ENCODE peak calls at places on chromosome 22, in eight cellular contexts. U is pancreas, A is HCT116, Y is thoracic aorta, L is spleen, B is left lung, W is A549, G is colonic mucosa. C is an unnamed sample. For H3K4me1, the result is how much of the 10 kb centered on the place peaks cover.

GRCh38 chr22:38864361-38865191 is 7.4 kb downstream of the CBX6 start:
- DNase-seq in U (peak), A (no peak), Y (no peak), L (peak), B (no peak), W (no peak), G (no peak), C (no peak)

GRCh38 chr22:29886601-29887000 is 3.6 kb downstream of the MTMR3 start:
- DNase-seq in U (no peak), A (no peak), Y (no peak), L (no peak), B (no peak), W (no peak), G (no peak), C (no peak)

GRCh38 chr22:46545041-46545796 is 7.8 kb upstream of the CELSR1 start:
- DNase-seq in U (no peak), A (no peak), Y (no peak), L (peak), B (no peak), W (no peak), G (no peak), C (peak)

GRCh38 chr22:20973634-20974286 is 6.7 kb downstream of the AIFM3 start:
- DNase-seq in U (no peak), A (no peak), Y (no peak), L (no peak), B (no peak), W (no peak), G (no peak), C (no peak)

GRCh38 chr22:24796056-24796455 is 10.0 kb upstream of the SGSM1 start:
- DNase-seq in U (no peak), A (no peak), Y (no peak), L (no peak), B (no peak), W (no peak), G (no peak), C (no peak)

GRCh38 chr22:44449061-44449682 is 48.9 kb downstream of the RTL6 start:
- DNase-seq in U (no peak), A (no peak), Y (no peak), L (peak), B (no peak), W (peak), G (no peak), C (no peak)

GRCh38 chr22:24303007-24303406 is 32.4 kb downstream of the SPECC1L start:
- DNase-seq in U (no peak), A (no peak), Y (no peak), L (no peak), B (no peak), W (no peak), G (no peak), C (peak)

GRCh38 chr22:19757140-19757984 is 3.2 kb upstream of the TBX1 start:
- DNase-seq in U (no peak), A (no peak), Y (no peak), L (no peak), B (no peak), W (no peak), G (no peak), C (no peak)

GRCh38 chr22:32413715-32414114 is 1.7 kb upstream of the RTCB start:
- DNase-seq in U (no peak), A (peak), Y (no peak), L (no peak), B (no peak), W (peak), G (no peak), C (no peak)

GRCh38 chr22:45960477-45961386 is 16.2 kb downstream of the WNT7B start:
- DNase-seq in U (no peak), A (no peak), Y (no peak), L (no peak), B (no peak), W (no peak), G (no peak), C (no peak)

GRCh38 chr22:46349681-46350080 is 14.2 kb downstream of the TRMU start:
- DNase-seq in U (peak), A (no peak), Y (no peak), L (peak), B (no peak), W (no peak), G (no peak), C (no peak)

GRCh38 chr22:50045211-50046018 is 12.7 kb downstream of the TTLL8 start:
- DNase-seq in U (no peak), A (no peak), Y (no peak), L (no peak), B (no peak), W (no peak), G (no peak), C (no peak)

GRCh38 chr22:46115388-46115678 is 35.0 kb upstream of the PPARA start:
- DNase-seq in U (no peak), A (no peak), Y (no peak), L (no peak), B (no peak), W (no peak), G (no peak), C (no peak)

GRCh38 chr22:44311855-44312170 is 938 bp downstream of the SHISAL1 start:
- DNase-seq in U (no peak), A (no peak), Y (no peak), L (no peak), B (no peak), W (no peak), G (no peak), C (peak)

GRCh38 chr22:24247011-24247507 is 2.2 kb upstream of the GGT5 start:
- DNase-seq in U (no peak), A (no peak), Y (no peak), L (peak), B (no peak), W (no peak), G (no peak), C (no peak)

GRCh38 chr22:39959640-39960447 is at the start of gene TMA7B:
- DNase-seq in U (no peak), A (no peak), Y (no peak), L (peak), B (peak), W (peak), G (no peak), C (peak)

GRCh38 chr22:38176170-38176741 is 5.4 kb downstream of the PLA2G6 start:
- DNase-seq in U (peak), A (no peak), Y (no peak), L (peak), B (peak), W (no peak), G (no peak), C (no peak)

GRCh38 chr22:47292546-47293320 is 530.3 kb downstream of the TBC1D22A start:
- DNase-seq in U (no peak), A (no peak), Y (no peak), L (no peak), B (no peak), W (no peak), G (no peak), C (no peak)

GRCh38 chr22:45996241-45997076 is 19.5 kb upstream of the WNT7B start:
- DNase-seq in U (peak), A (no peak), Y (no peak), L (peak), B (peak), W (no peak), G (no peak), C (no peak)

GRCh38 chr22:45170001-45170466 is 6.3 kb downstream of the NUP50 start:
- DNase-seq in U (no peak), A (no peak), Y (no peak), L (no peak), B (no peak), W (no peak), G (no peak), C (no peak)

GRCh38 chr22:46024136-46024840 is 47.3 kb upstream of the WNT7B start:
- DNase-seq in U (peak), A (no peak), Y (no peak), L (peak), B (peak), W (no peak), G (no peak), C (no peak)

GRCh38 chr22:44758354-44758969 is 6.1 kb downstream of the ARHGAP8 start:
- DNase-seq in U (no peak), A (no peak), Y (no peak), L (peak), B (no peak), W (no peak), G (peak), C (no peak)

GRCh38 chr22:32904044-32904443 is 102.5 kb downstream of the TIMP3 start:
- DNase-seq in U (no peak), A (peak), Y (no peak), L (no peak), B (no peak), W (peak), G (peak), C (peak)

GRCh38 chr22:45709004-45709739 is 37.5 kb downstream of the ATXN10 start:
- DNase-seq in U (no peak), A (no peak), Y (no peak), L (no peak), B (no peak), W (peak), G (no peak), C (no peak)

GRCh38 chr22:40322061-40322460 is 24.2 kb upstream of the ADSL start:
- DNase-seq in U (no peak), A (no peak), Y (no peak), L (no peak), B (no peak), W (no peak), G (no peak), C (no peak)

GRCh38 chr22:43824724-43825485 is 12.8 kb upstream of the EFCAB6 start:
- DNase-seq in U (no peak), A (no peak), Y (no peak), L (no peak), B (peak), W (no peak), G (no peak), C (no peak)

GRCh38 chr22:26574001-26574723 is 15.8 kb downstream of the TPST2 start:
- DNase-seq in U (no peak), A (no peak), Y (no peak), L (peak), B (no peak), W (no peak), G (no peak), C (no peak)
- TF ChIP-seq CTCF in U (no peak), A (no peak), Y (no peak), L (no peak), B (no peak), W (no peak), G (no peak), C (no peak)

GRCh38 chr22:22855085-22855484 is 32.5 kb upstream of the IGLL5 start:
- DNase-seq in U (no peak), A (no peak), Y (no peak), L (no peak), B (no peak), W (no peak), G (no peak), C (no peak)

GRCh38 chr22:22853713-22854112 is 33.9 kb upstream of the IGLL5 start:
- DNase-seq in U (no peak), A (no peak), Y (no peak), L (no peak), B (no peak), W (no peak), G (no peak), C (no peak)

GRCh38 chr22:22849640-22850610 is 37.7 kb upstream of the IGLL5 start:
- DNase-seq in U (no peak), A (no peak), Y (no peak), L (no peak), B (no peak), W (no peak), G (no peak), C (no peak)

GRCh38 chr22:22854466-22854865 is 33.1 kb upstream of the IGLL5 start:
- DNase-seq in U (no peak), A (no peak), Y (no peak), L (no peak), B (no peak), W (no peak), G (no peak), C (no peak)

GRCh38 chr22:22851969-22852368 is 35.6 kb upstream of the IGLL5 start:
- DNase-seq in U (no peak), A (no peak), Y (no peak), L (no peak), B (no peak), W (no peak), G (no peak), C (no peak)
- H3K4me1 ChIP-seq in U (under half), A (under half), Y (under half), L (under half), B (under half), W (under half), G (under half), C (under half)

DNA sequence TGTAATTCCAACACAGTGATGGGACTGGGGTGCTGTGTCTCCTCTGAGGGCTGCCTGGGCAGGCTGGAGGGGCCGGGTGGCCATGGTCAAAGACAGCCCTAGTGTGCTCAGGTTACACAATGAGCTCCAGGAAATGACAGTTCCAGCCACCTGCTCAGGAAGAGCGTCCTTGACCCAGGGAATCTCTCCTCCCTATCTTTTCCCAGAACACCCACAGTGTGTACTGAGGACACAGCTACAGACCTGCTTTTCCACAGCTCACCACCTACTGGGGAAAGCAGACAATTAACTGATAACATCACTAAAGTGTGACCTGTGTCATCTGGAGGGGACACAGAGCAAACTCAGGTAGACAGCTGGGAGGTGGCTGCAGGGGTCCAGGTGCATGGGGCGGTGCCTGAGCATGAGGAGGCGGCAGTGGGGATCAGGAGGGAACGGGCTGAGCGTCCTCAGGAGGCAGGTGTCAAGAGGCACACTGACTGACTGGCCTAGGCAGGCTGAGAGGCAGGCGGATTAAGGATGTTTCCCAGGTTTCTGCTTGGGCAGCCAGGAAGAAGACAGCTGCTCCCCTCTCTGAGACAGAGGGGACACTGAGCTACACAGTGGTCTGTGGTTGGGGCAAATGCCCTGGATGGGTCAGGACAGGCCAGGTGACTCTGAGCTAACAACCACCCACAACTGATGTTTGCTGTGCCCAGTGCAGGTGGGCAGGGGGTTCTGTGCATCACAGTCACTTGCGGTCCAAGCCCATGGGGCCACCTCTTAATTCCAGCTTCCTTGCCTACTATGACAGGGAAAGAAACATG is 56.1 kb downstream of the ARFGAP3 start:
- DNase-seq in U (no peak), A (no peak), Y (no peak), L (no peak), B (no peak), W (no peak), G (no peak), C (no peak)
- H3K27ac ChIP-seq in U (no peak), A (no peak), Y (no peak), L (no peak), B (no peak), W (no peak), G (no peak), C (no peak)

DNA sequence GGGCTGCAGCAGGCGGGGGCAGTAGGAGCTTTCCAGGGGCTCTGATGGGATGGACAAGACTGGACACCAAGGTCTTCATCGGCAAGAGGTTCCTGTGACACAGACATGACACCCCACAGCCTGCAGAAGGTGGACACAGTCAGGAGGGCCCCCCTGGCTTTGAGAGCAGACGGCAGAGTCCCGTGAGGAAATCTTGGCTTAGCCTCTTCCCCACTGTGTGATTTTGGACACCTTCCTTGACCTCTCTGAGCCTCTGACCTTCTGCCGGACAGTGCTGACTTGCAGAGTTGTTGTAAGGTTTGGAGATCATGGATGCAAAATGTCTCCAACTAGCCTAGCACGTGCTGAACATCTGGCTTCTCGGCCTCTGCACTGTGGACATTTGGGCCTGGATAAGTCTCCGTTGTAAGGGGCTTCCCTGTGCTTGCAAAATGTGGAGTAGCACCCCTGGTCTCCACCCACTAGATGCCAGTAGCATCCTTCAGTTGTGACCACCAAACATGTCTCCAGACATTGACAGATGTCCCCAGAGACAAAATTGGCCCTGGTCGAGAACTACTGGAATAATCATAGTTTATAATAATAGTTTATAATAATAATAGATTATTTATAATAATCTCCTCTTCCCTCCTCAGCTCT is 54.6 kb downstream of the MCM5 start:
- DNase-seq in U (no peak), A (no peak), Y (no peak), L (no peak), B (no peak), W (no peak), G (no peak), C (no peak)
- TF ChIP-seq CTCF in U (no peak), A (no peak), Y (no peak), L (no peak), B (no peak), W (no peak), G (no peak), C (peak)

DNA sequence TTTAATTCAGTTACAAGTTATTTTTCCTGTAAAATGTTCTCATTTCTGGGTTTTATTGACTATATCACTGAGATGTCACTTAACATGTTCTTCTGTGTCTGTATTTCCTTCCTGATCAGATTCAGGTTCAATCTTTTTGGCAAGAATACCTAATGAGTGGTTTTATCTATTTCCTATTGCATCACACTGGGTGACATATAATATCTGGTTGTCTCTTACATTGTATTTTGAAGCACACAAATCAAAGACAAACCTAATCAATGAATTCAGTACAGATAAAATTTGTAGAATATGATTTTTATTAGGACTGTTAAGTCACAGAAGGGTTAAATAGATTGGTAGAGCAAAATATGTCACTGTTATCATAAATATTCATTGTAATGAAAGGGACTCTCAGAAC is 60.4 kb downstream of the BCL2L13 start:
- DNase-seq in U (no peak), A (no peak), Y (no peak), L (no peak), B (no peak), W (no peak), G (no peak), C (no peak)
- H3K4me1 ChIP-seq in U (under half), A (under half), Y (under half), L (under half), B (under half), W (under half), G (under half), C (under half)